ENCODE peak calls at places on chromosomes 3 and 15, in six cellular contexts. M is Caki2, T is NT2/D1, R is AG20443, Z is T-helper 17 cell, C is activated gamma-delta T cell. K is an unnamed sample.

GRCh38 chr3:50246517-50246954 is 10.5 kb downstream of the GNAI2 start:
- DNase-seq in M (peak), T (no peak), C (peak), Z (peak), R (peak), K (peak)

GRCh38 chr3:147572970-147573340 is 163.8 kb downstream of the ZIC1 start:
- DNase-seq in Z (no peak), M (peak), T (no peak), R (peak), C (no peak), K (no peak)

GRCh38 chr15:85751731-85752421 is 42.8 kb downstream of the KLHL25 start:
- DNase-seq in R (no peak), M (no peak), T (peak), C (no peak), Z (no peak), K (no peak)

GRCh38 chr3:17302774-17303173 is 418.0 kb downstream of the PLCL2 start:
- DNase-seq in M (no peak), Z (no peak), R (peak), T (no peak), C (no peak), K (no peak)

GRCh38 chr15:34233614-34234013 is 8.8 kb downstream of the EMC4 start:
- DNase-seq in R (no peak), M (no peak), Z (no peak), T (no peak), C (no peak), K (no peak)

GRCh38 chr3:143901105-143901504 is 52.8 kb upstream of the SLC9A9 start:
- DNase-seq in Z (no peak), M (no peak), T (no peak), R (peak), C (no peak), K (peak)

GRCh38 chr3:196889844-196890243 is 22.1 kb downstream of the SENP5 start:
- DNase-seq in M (no peak), R (no peak), Z (no peak), T (no peak), C (no peak), K (no peak)

GRCh38 chr3:122258757-122259371 is 66.2 kb upstream of the CSTA start:
- DNase-seq in C (no peak), M (peak), R (peak), Z (peak), T (peak), K (no peak)

GRCh38 chr3:170357920-170358854 is 672 bp downstream of the SKIL start:
- DNase-seq in C (peak), R (peak), M (peak), Z (peak), T (no peak), K (no peak)

GRCh38 chr3:65751123-65751700 is 287.5 kb downstream of the MAGI1 start:
- DNase-seq in M (peak), T (peak), R (peak), C (no peak), Z (no peak), K (no peak)

GRCh38 chr3:176633511-176633910 is 563.8 kb downstream of the TBL1XR1 start:
- DNase-seq in T (no peak), Z (no peak), C (no peak), M (no peak), R (no peak), K (no peak)

GRCh38 chr3:107235923-107236315 is 141.3 kb upstream of the CCDC54 start:
- DNase-seq in R (peak), C (no peak), T (peak), M (peak), Z (peak), K (peak)

GRCh38 chr3:41961061-41961749 is 698 bp downstream of the ULK4 start:
- DNase-seq in Z (peak), M (peak), R (peak), T (peak), C (peak), K (peak)

GRCh38 chr3:46665763-46666470 is 27.6 kb downstream of the ALS2CL start:
- DNase-seq in Z (no peak), R (no peak), M (no peak), C (no peak), T (no peak), K (no peak)

GRCh38 chr15:43483306-43484128 is 9.4 kb downstream of the TP53BP1 start:
- DNase-seq in Z (no peak), M (peak), C (no peak), T (no peak), R (peak), K (no peak)

GRCh38 chr3:178083906-178084823 is 452.1 kb upstream of the KCNMB2 start:
- DNase-seq in C (no peak), M (no peak), R (peak), Z (no peak), T (peak), K (no peak)

GRCh38 chr3:152438706-152439105 is 170.0 kb downstream of the MBNL1 start:
- DNase-seq in T (no peak), M (no peak), C (no peak), Z (no peak), R (no peak), K (no peak)

GRCh38 chr3:107523361-107524213 is 825 bp downstream of the BBX start:
- DNase-seq in M (peak), Z (peak), C (peak), T (no peak), R (peak), K (no peak)

GRCh38 chr15:73873889-73874511 is 636 bp downstream of the TBC1D21 start:
- DNase-seq in M (peak), Z (peak), R (peak), T (peak), C (no peak), K (peak)

GRCh38 chr3:48413086-48413485 is 16.8 kb downstream of the PLXNB1 start:
- DNase-seq in Z (no peak), T (no peak), R (no peak), C (no peak), M (no peak), K (no peak)

GRCh38 chr15:90145259-90145658 is 43.0 kb upstream of the IDH2 start:
- DNase-seq in C (no peak), M (no peak), R (no peak), T (no peak), Z (no peak), K (no peak)

GRCh38 chr15:71761649-71762048 is 48.7 kb upstream of the NR2E3 start:
- DNase-seq in Z (no peak), M (peak), C (no peak), T (no peak), R (peak), K (peak)

GRCh38 chr15:67833504-67834248 is 6.2 kb downstream of the RNU6-1 start:
- DNase-seq in C (no peak), T (no peak), R (peak), Z (no peak), M (no peak), K (no peak)

GRCh38 chr15:96058103-96058851 is 272.2 kb upstream of the NR2F2 start:
- DNase-seq in Z (no peak), M (no peak), C (no peak), T (no peak), R (no peak), K (no peak)

GRCh38 chr15:67824900-67825879 is at the start of gene SKOR1:
- DNase-seq in C (no peak), M (no peak), R (peak), Z (no peak), T (no peak), K (no peak)

GRCh38 chr3:14362890-14363289 is 39.5 kb upstream of the SLC6A6 start:
- DNase-seq in T (no peak), R (no peak), C (no peak), Z (no peak), M (no peak), K (no peak)

GRCh38 chr15:64930778-64931240 is 19.1 kb downstream of the ANKDD1A start:
- DNase-seq in Z (no peak), M (no peak), C (no peak), T (no peak), R (peak), K (no peak)

GRCh38 chr15:43067717-43068461 is 37.9 kb downstream of the UBR1 start:
- DNase-seq in T (peak), M (no peak), Z (no peak), R (peak), C (no peak), K (no peak)

GRCh38 chr3:41102750-41103149 is 96.6 kb upstream of the CTNNB1 start:
- DNase-seq in T (no peak), R (no peak), M (no peak), C (no peak), Z (no peak), K (no peak)

GRCh38 chr15:75174102-75174501 is 27.6 kb upstream of the C15orf39 start:
- DNase-seq in R (no peak), M (no peak), Z (no peak), C (no peak), T (no peak), K (no peak)

GRCh38 chr15:38746211-38746610 is 181.6 kb upstream of the RASGRP1 start:
- DNase-seq in C (no peak), R (peak), T (no peak), M (no peak), Z (no peak), K (no peak)

GRCh38 chr3:51894939-51895338 is 8.2 kb downstream of the IQCF1 start:
- DNase-seq in R (no peak), M (no peak), Z (no peak), C (no peak), T (no peak), K (no peak)

GRCh38 chr3:158102219-158102612 is 4.0 kb downstream of the SHOX2 start:
- DNase-seq in M (no peak), R (no peak), Z (no peak), C (no peak), T (no peak), K (no peak)

GRCh38 chr15:38890194-38890593 is 325.6 kb upstream of the RASGRP1 start:
- DNase-seq in M (no peak), Z (no peak), R (no peak), C (no peak), T (no peak), K (no peak)

GRCh38 chr3:37320276-37320675 is 145.9 kb upstream of the LRRFIP2 start:
- DNase-seq in Z (no peak), M (no peak), T (no peak), R (no peak), C (no peak), K (no peak)

GRCh38 chr3:151841801-151842200 is 27.9 kb downstream of the AADAC start:
- DNase-seq in M (no peak), C (no peak), Z (no peak), T (no peak), R (no peak), K (no peak)

GRCh38 chr15:67941643-67942315 is 101.9 kb upstream of the RNU6-1 start:
- DNase-seq in M (peak), Z (no peak), C (no peak), R (no peak), T (no peak), K (no peak)

GRCh38 chr15:41487802-41488201 is 5.9 kb upstream of the ITPKA start:
- DNase-seq in R (no peak), T (no peak), M (no peak), Z (no peak), C (no peak), K (no peak)

GRCh38 chr3:24351779-24352469 is 142.7 kb downstream of the THRB start:
- DNase-seq in C (no peak), Z (no peak), R (peak), T (no peak), M (no peak), K (no peak)